ENCODE peak calls at places on chromosome 13, in nine cellular contexts. One of them, this sample, is unnamed.

GRCh38 chr13:96650301-96650886 is 343.9 kb downstream of the OXGR1 start:
- DNase-seq in effector memory CD4-positive, alpha-beta T cell: no peak
- DNase-seq in fibroblast of gingiva: peak; percentile 43
- DNase-seq in activated CD4-positive, CD25-positive, alpha-beta regulatory T cell: no peak
- DNase-seq in smooth muscle cell of the brain vasculature: peak; percentile 23
- DNase-seq in stimulated activated CD4-positive, alpha-beta T cell treated with anti-CD3 and anti-CD28 coated beads, Interleukin-1b, Interleukin-23, amount 100 ng/mL, for 48 hours: no peak
- DNase-seq in NCI-H345: no peak
- DNase-seq in HFFc6: no peak
- DNase-seq in HT1080: peak; percentile 96
- DNase-seq in this sample: no peak

GRCh38 chr13:50323440-50324070 is 308.3 kb downstream of the KCNRG start:
- DNase-seq in effector memory CD4-positive, alpha-beta T cell: no peak
- DNase-seq in fibroblast of gingiva: peak; percentile 89
- DNase-seq in activated CD4-positive, CD25-positive, alpha-beta regulatory T cell: no peak
- DNase-seq in smooth muscle cell of the brain vasculature: no peak
- DNase-seq in stimulated activated CD4-positive, alpha-beta T cell treated with anti-CD3 and anti-CD28 coated beads, Interleukin-1b, Interleukin-23, amount 100 ng/mL, for 48 hours: no peak
- DNase-seq in NCI-H345: no peak
- DNase-seq in HFFc6: peak; percentile 77
- DNase-seq in HT1080: peak; percentile 80
- DNase-seq in this sample: no peak

GRCh38 chr13:110415669-110416068 is 108.6 kb downstream of the COL4A2 start:
- DNase-seq in effector memory CD4-positive, alpha-beta T cell: no peak
- DNase-seq in fibroblast of gingiva: no peak
- DNase-seq in activated CD4-positive, CD25-positive, alpha-beta regulatory T cell: no peak
- DNase-seq in smooth muscle cell of the brain vasculature: no peak
- DNase-seq in stimulated activated CD4-positive, alpha-beta T cell treated with anti-CD3 and anti-CD28 coated beads, Interleukin-1b, Interleukin-23, amount 100 ng/mL, for 48 hours: peak; percentile 17
- DNase-seq in NCI-H345: peak; percentile 3
- DNase-seq in HFFc6: no peak
- DNase-seq in HT1080: peak; percentile 60
- DNase-seq in this sample: peak; percentile 30

GRCh38 chr13:20461481-20461859 is 64.2 kb downstream of the CRYL1 start:
- DNase-seq in effector memory CD4-positive, alpha-beta T cell: no peak
- DNase-seq in fibroblast of gingiva: no peak
- DNase-seq in activated CD4-positive, CD25-positive, alpha-beta regulatory T cell: no peak
- DNase-seq in smooth muscle cell of the brain vasculature: no peak
- DNase-seq in stimulated activated CD4-positive, alpha-beta T cell treated with anti-CD3 and anti-CD28 coated beads, Interleukin-1b, Interleukin-23, amount 100 ng/mL, for 48 hours: peak; percentile 31
- DNase-seq in NCI-H345: no peak
- DNase-seq in HFFc6: peak; percentile 4
- DNase-seq in HT1080: peak; percentile 68
- DNase-seq in this sample: no peak

GRCh38 chr13:48412881-48413351 is at the start of gene LPAR6:
- DNase-seq in effector memory CD4-positive, alpha-beta T cell: no peak
- DNase-seq in fibroblast of gingiva: peak; percentile 66
- DNase-seq in activated CD4-positive, CD25-positive, alpha-beta regulatory T cell: no peak
- DNase-seq in smooth muscle cell of the brain vasculature: peak; percentile 55
- DNase-seq in stimulated activated CD4-positive, alpha-beta T cell treated with anti-CD3 and anti-CD28 coated beads, Interleukin-1b, Interleukin-23, amount 100 ng/mL, for 48 hours: no peak
- DNase-seq in NCI-H345: no peak
- DNase-seq in HFFc6: peak; percentile 51
- DNase-seq in HT1080: no peak
- DNase-seq in this sample: no peak

GRCh38 chr13:32851083-32852064 is 164.8 kb upstream of the KL start:
- DNase-seq in effector memory CD4-positive, alpha-beta T cell: no peak
- DNase-seq in fibroblast of gingiva: no peak
- DNase-seq in activated CD4-positive, CD25-positive, alpha-beta regulatory T cell: no peak
- DNase-seq in smooth muscle cell of the brain vasculature: no peak
- DNase-seq in stimulated activated CD4-positive, alpha-beta T cell treated with anti-CD3 and anti-CD28 coated beads, Interleukin-1b, Interleukin-23, amount 100 ng/mL, for 48 hours: no peak
- DNase-seq in NCI-H345: no peak
- DNase-seq in HFFc6: no peak
- DNase-seq in HT1080: no peak
- DNase-seq in this sample: no peak

GRCh38 chr13:107716741-107717140 is 498.6 kb downstream of the LIG4 start:
- DNase-seq in effector memory CD4-positive, alpha-beta T cell: no peak
- DNase-seq in fibroblast of gingiva: no peak
- DNase-seq in activated CD4-positive, CD25-positive, alpha-beta regulatory T cell: no peak
- DNase-seq in smooth muscle cell of the brain vasculature: no peak
- DNase-seq in stimulated activated CD4-positive, alpha-beta T cell treated with anti-CD3 and anti-CD28 coated beads, Interleukin-1b, Interleukin-23, amount 100 ng/mL, for 48 hours: no peak
- DNase-seq in NCI-H345: no peak
- DNase-seq in HFFc6: no peak
- DNase-seq in HT1080: no peak
- DNase-seq in this sample: no peak

GRCh38 chr13:74562381-74562780 is 428.2 kb upstream of the KLF12 start:
- DNase-seq in effector memory CD4-positive, alpha-beta T cell: no peak
- DNase-seq in fibroblast of gingiva: no peak
- DNase-seq in activated CD4-positive, CD25-positive, alpha-beta regulatory T cell: no peak
- DNase-seq in smooth muscle cell of the brain vasculature: no peak
- DNase-seq in stimulated activated CD4-positive, alpha-beta T cell treated with anti-CD3 and anti-CD28 coated beads, Interleukin-1b, Interleukin-23, amount 100 ng/mL, for 48 hours: no peak
- DNase-seq in NCI-H345: no peak
- DNase-seq in HFFc6: peak; percentile 27
- DNase-seq in HT1080: peak; percentile 27
- DNase-seq in this sample: no peak

GRCh38 chr13:45048890-45049407 is 59.6 kb downstream of the GPALPP1 start:
- DNase-seq in effector memory CD4-positive, alpha-beta T cell: no peak
- DNase-seq in fibroblast of gingiva: no peak
- DNase-seq in activated CD4-positive, CD25-positive, alpha-beta regulatory T cell: no peak
- DNase-seq in smooth muscle cell of the brain vasculature: no peak
- DNase-seq in stimulated activated CD4-positive, alpha-beta T cell treated with anti-CD3 and anti-CD28 coated beads, Interleukin-1b, Interleukin-23, amount 100 ng/mL, for 48 hours: peak; percentile 19
- DNase-seq in NCI-H345: no peak
- DNase-seq in HFFc6: no peak
- DNase-seq in HT1080: no peak
- DNase-seq in this sample: no peak

GRCh38 chr13:97275775-97276501 is 53.8 kb downstream of the MBNL2 start:
- DNase-seq in effector memory CD4-positive, alpha-beta T cell: no peak
- DNase-seq in fibroblast of gingiva: no peak
- DNase-seq in activated CD4-positive, CD25-positive, alpha-beta regulatory T cell: no peak
- DNase-seq in smooth muscle cell of the brain vasculature: no peak
- DNase-seq in stimulated activated CD4-positive, alpha-beta T cell treated with anti-CD3 and anti-CD28 coated beads, Interleukin-1b, Interleukin-23, amount 100 ng/mL, for 48 hours: no peak
- DNase-seq in NCI-H345: no peak
- DNase-seq in HFFc6: peak; percentile 9
- DNase-seq in HT1080: no peak
- DNase-seq in this sample: no peak

GRCh38 chr13:98279473-98280175 is 102.6 kb upstream of the RNF113B start:
- DNase-seq in effector memory CD4-positive, alpha-beta T cell: no peak
- DNase-seq in fibroblast of gingiva: no peak
- DNase-seq in activated CD4-positive, CD25-positive, alpha-beta regulatory T cell: no peak
- DNase-seq in smooth muscle cell of the brain vasculature: no peak
- DNase-seq in stimulated activated CD4-positive, alpha-beta T cell treated with anti-CD3 and anti-CD28 coated beads, Interleukin-1b, Interleukin-23, amount 100 ng/mL, for 48 hours: no peak
- DNase-seq in NCI-H345: no peak
- DNase-seq in HFFc6: no peak
- DNase-seq in HT1080: no peak
- DNase-seq in this sample: no peak

GRCh38 chr13:112783135-112783945 is 93.5 kb downstream of the ATP11A start:
- DNase-seq in effector memory CD4-positive, alpha-beta T cell: no peak
- DNase-seq in fibroblast of gingiva: peak; percentile 45
- DNase-seq in activated CD4-positive, CD25-positive, alpha-beta regulatory T cell: no peak
- DNase-seq in smooth muscle cell of the brain vasculature: no peak
- DNase-seq in stimulated activated CD4-positive, alpha-beta T cell treated with anti-CD3 and anti-CD28 coated beads, Interleukin-1b, Interleukin-23, amount 100 ng/mL, for 48 hours: no peak
- DNase-seq in NCI-H345: no peak
- DNase-seq in HFFc6: no peak
- DNase-seq in HT1080: no peak
- DNase-seq in this sample: no peak

GRCh38 chr13:95644611-95645052 is at the start of gene DZIP1:
- DNase-seq in effector memory CD4-positive, alpha-beta T cell: no peak
- DNase-seq in fibroblast of gingiva: peak; percentile 82
- DNase-seq in activated CD4-positive, CD25-positive, alpha-beta regulatory T cell: no peak
- DNase-seq in smooth muscle cell of the brain vasculature: peak; percentile 67
- DNase-seq in stimulated activated CD4-positive, alpha-beta T cell treated with anti-CD3 and anti-CD28 coated beads, Interleukin-1b, Interleukin-23, amount 100 ng/mL, for 48 hours: no peak
- DNase-seq in NCI-H345: peak; percentile 89
- DNase-seq in HFFc6: peak; percentile 81
- DNase-seq in HT1080: peak; percentile 88
- DNase-seq in this sample: no peak

GRCh38 chr13:30906411-30906990 is 430 bp downstream of the MEDAG start:
- DNase-seq in effector memory CD4-positive, alpha-beta T cell: no peak
- DNase-seq in fibroblast of gingiva: no peak
- DNase-seq in activated CD4-positive, CD25-positive, alpha-beta regulatory T cell: no peak
- DNase-seq in smooth muscle cell of the brain vasculature: no peak
- DNase-seq in stimulated activated CD4-positive, alpha-beta T cell treated with anti-CD3 and anti-CD28 coated beads, Interleukin-1b, Interleukin-23, amount 100 ng/mL, for 48 hours: no peak
- DNase-seq in NCI-H345: no peak
- DNase-seq in HFFc6: no peak
- DNase-seq in HT1080: no peak
- DNase-seq in this sample: no peak

GRCh38 chr13:26563713-26564112 is 6.2 kb downstream of the WASF3 start:
- DNase-seq in effector memory CD4-positive, alpha-beta T cell: no peak
- DNase-seq in fibroblast of gingiva: peak; percentile 32
- DNase-seq in activated CD4-positive, CD25-positive, alpha-beta regulatory T cell: no peak
- DNase-seq in smooth muscle cell of the brain vasculature: no peak
- DNase-seq in stimulated activated CD4-positive, alpha-beta T cell treated with anti-CD3 and anti-CD28 coated beads, Interleukin-1b, Interleukin-23, amount 100 ng/mL, for 48 hours: no peak
- DNase-seq in NCI-H345: no peak
- DNase-seq in HFFc6: no peak
- DNase-seq in HT1080: no peak
- DNase-seq in this sample: no peak

GRCh38 chr13:98575876-98576214 is 1.1 kb downstream of the STK24 start:
- DNase-seq in effector memory CD4-positive, alpha-beta T cell: no peak
- DNase-seq in fibroblast of gingiva: no peak
- DNase-seq in activated CD4-positive, CD25-positive, alpha-beta regulatory T cell: no peak
- DNase-seq in smooth muscle cell of the brain vasculature: no peak
- DNase-seq in stimulated activated CD4-positive, alpha-beta T cell treated with anti-CD3 and anti-CD28 coated beads, Interleukin-1b, Interleukin-23, amount 100 ng/mL, for 48 hours: no peak
- DNase-seq in NCI-H345: no peak
- DNase-seq in HFFc6: no peak
- DNase-seq in HT1080: no peak
- DNase-seq in this sample: no peak

GRCh38 chr13:66106246-66106645 is 1123.9 kb downstream of the PCDH9 start:
- DNase-seq in effector memory CD4-positive, alpha-beta T cell: no peak
- DNase-seq in fibroblast of gingiva: no peak
- DNase-seq in activated CD4-positive, CD25-positive, alpha-beta regulatory T cell: no peak
- DNase-seq in smooth muscle cell of the brain vasculature: no peak
- DNase-seq in stimulated activated CD4-positive, alpha-beta T cell treated with anti-CD3 and anti-CD28 coated beads, Interleukin-1b, Interleukin-23, amount 100 ng/mL, for 48 hours: no peak
- DNase-seq in NCI-H345: no peak
- DNase-seq in HFFc6: no peak
- DNase-seq in HT1080: no peak
- DNase-seq in this sample: no peak

GRCh38 chr13:96900992-96901391 is 93.3 kb downstream of the OXGR1 start:
- DNase-seq in effector memory CD4-positive, alpha-beta T cell: no peak
- DNase-seq in fibroblast of gingiva: no peak
- DNase-seq in activated CD4-positive, CD25-positive, alpha-beta regulatory T cell: no peak
- DNase-seq in smooth muscle cell of the brain vasculature: no peak
- DNase-seq in stimulated activated CD4-positive, alpha-beta T cell treated with anti-CD3 and anti-CD28 coated beads, Interleukin-1b, Interleukin-23, amount 100 ng/mL, for 48 hours: no peak
- DNase-seq in NCI-H345: no peak
- DNase-seq in HFFc6: no peak
- DNase-seq in HT1080: no peak
- DNase-seq in this sample: no peak

GRCh38 chr13:36163303-36163702 is 32.1 kb upstream of the DCLK1 start:
- DNase-seq in effector memory CD4-positive, alpha-beta T cell: no peak
- DNase-seq in fibroblast of gingiva: no peak
- DNase-seq in activated CD4-positive, CD25-positive, alpha-beta regulatory T cell: no peak
- DNase-seq in smooth muscle cell of the brain vasculature: no peak
- DNase-seq in stimulated activated CD4-positive, alpha-beta T cell treated with anti-CD3 and anti-CD28 coated beads, Interleukin-1b, Interleukin-23, amount 100 ng/mL, for 48 hours: no peak
- DNase-seq in NCI-H345: peak; percentile 22
- DNase-seq in HFFc6: no peak
- DNase-seq in HT1080: no peak
- DNase-seq in this sample: no peak

GRCh38 chr13:34942732-34943674 is 933 bp downstream of the NBEA start:
- DNase-seq in effector memory CD4-positive, alpha-beta T cell: no peak
- DNase-seq in fibroblast of gingiva: peak; percentile 1
- DNase-seq in activated CD4-positive, CD25-positive, alpha-beta regulatory T cell: no peak
- DNase-seq in smooth muscle cell of the brain vasculature: no peak
- DNase-seq in stimulated activated CD4-positive, alpha-beta T cell treated with anti-CD3 and anti-CD28 coated beads, Interleukin-1b, Interleukin-23, amount 100 ng/mL, for 48 hours: peak; percentile 4
- DNase-seq in NCI-H345: peak; percentile 61
- DNase-seq in HFFc6: no peak
- DNase-seq in HT1080: no peak
- DNase-seq in this sample: no peak

GRCh38 chr13:29507356-29507755 is 88.1 kb downstream of the SLC7A1 start:
- DNase-seq in effector memory CD4-positive, alpha-beta T cell: no peak
- DNase-seq in fibroblast of gingiva: no peak
- DNase-seq in activated CD4-positive, CD25-positive, alpha-beta regulatory T cell: no peak
- DNase-seq in smooth muscle cell of the brain vasculature: no peak
- DNase-seq in stimulated activated CD4-positive, alpha-beta T cell treated with anti-CD3 and anti-CD28 coated beads, Interleukin-1b, Interleukin-23, amount 100 ng/mL, for 48 hours: no peak
- DNase-seq in NCI-H345: peak; percentile 68
- DNase-seq in HFFc6: no peak
- DNase-seq in HT1080: no peak
- DNase-seq in this sample: no peak

GRCh38 chr13:85261757-85262346 is 537.4 kb downstream of the SLITRK6 start:
- DNase-seq in effector memory CD4-positive, alpha-beta T cell: no peak
- DNase-seq in fibroblast of gingiva: no peak
- DNase-seq in activated CD4-positive, CD25-positive, alpha-beta regulatory T cell: no peak
- DNase-seq in smooth muscle cell of the brain vasculature: no peak
- DNase-seq in stimulated activated CD4-positive, alpha-beta T cell treated with anti-CD3 and anti-CD28 coated beads, Interleukin-1b, Interleukin-23, amount 100 ng/mL, for 48 hours: no peak
- DNase-seq in NCI-H345: peak; percentile 1
- DNase-seq in HFFc6: no peak
- DNase-seq in HT1080: peak; percentile 21
- DNase-seq in this sample: no peak

GRCh38 chr13:27425151-27425917 is 915 bp downstream of the GTF3A start:
- DNase-seq in effector memory CD4-positive, alpha-beta T cell: peak; percentile 8
- DNase-seq in fibroblast of gingiva: no peak
- DNase-seq in activated CD4-positive, CD25-positive, alpha-beta regulatory T cell: no peak
- DNase-seq in smooth muscle cell of the brain vasculature: no peak
- DNase-seq in stimulated activated CD4-positive, alpha-beta T cell treated with anti-CD3 and anti-CD28 coated beads, Interleukin-1b, Interleukin-23, amount 100 ng/mL, for 48 hours: no peak
- DNase-seq in NCI-H345: no peak
- DNase-seq in HFFc6: no peak
- DNase-seq in HT1080: no peak
- DNase-seq in this sample: peak; percentile 50

GRCh38 chr13:82165396-82166174 is 1716.7 kb downstream of the SLITRK1 start:
- DNase-seq in effector memory CD4-positive, alpha-beta T cell: no peak
- DNase-seq in fibroblast of gingiva: no peak
- DNase-seq in activated CD4-positive, CD25-positive, alpha-beta regulatory T cell: no peak
- DNase-seq in smooth muscle cell of the brain vasculature: no peak
- DNase-seq in stimulated activated CD4-positive, alpha-beta T cell treated with anti-CD3 and anti-CD28 coated beads, Interleukin-1b, Interleukin-23, amount 100 ng/mL, for 48 hours: no peak
- DNase-seq in NCI-H345: no peak
- DNase-seq in HFFc6: no peak
- DNase-seq in HT1080: no peak
- DNase-seq in this sample: no peak

GRCh38 chr13:26539738-26540292 is 17.7 kb upstream of the WASF3 start:
- DNase-seq in effector memory CD4-positive, alpha-beta T cell: no peak
- DNase-seq in fibroblast of gingiva: peak; percentile 12
- DNase-seq in activated CD4-positive, CD25-positive, alpha-beta regulatory T cell: no peak
- DNase-seq in smooth muscle cell of the brain vasculature: no peak
- DNase-seq in stimulated activated CD4-positive, alpha-beta T cell treated with anti-CD3 and anti-CD28 coated beads, Interleukin-1b, Interleukin-23, amount 100 ng/mL, for 48 hours: no peak
- DNase-seq in NCI-H345: no peak
- DNase-seq in HFFc6: no peak
- DNase-seq in HT1080: no peak
- DNase-seq in this sample: no peak

GRCh38 chr13:47004022-47004421 is 107.2 kb upstream of the HTR2A start:
- DNase-seq in effector memory CD4-positive, alpha-beta T cell: no peak
- DNase-seq in fibroblast of gingiva: no peak
- DNase-seq in activated CD4-positive, CD25-positive, alpha-beta regulatory T cell: no peak
- DNase-seq in smooth muscle cell of the brain vasculature: no peak
- DNase-seq in stimulated activated CD4-positive, alpha-beta T cell treated with anti-CD3 and anti-CD28 coated beads, Interleukin-1b, Interleukin-23, amount 100 ng/mL, for 48 hours: no peak
- DNase-seq in NCI-H345: no peak
- DNase-seq in HFFc6: no peak
- DNase-seq in HT1080: no peak
- DNase-seq in this sample: no peak

GRCh38 chr13:27790523-27790922 is 1.8 kb upstream of the GSX1 start:
- DNase-seq in effector memory CD4-positive, alpha-beta T cell: no peak
- DNase-seq in fibroblast of gingiva: no peak
- DNase-seq in activated CD4-positive, CD25-positive, alpha-beta regulatory T cell: no peak
- DNase-seq in smooth muscle cell of the brain vasculature: no peak
- DNase-seq in stimulated activated CD4-positive, alpha-beta T cell treated with anti-CD3 and anti-CD28 coated beads, Interleukin-1b, Interleukin-23, amount 100 ng/mL, for 48 hours: no peak
- DNase-seq in NCI-H345: no peak
- DNase-seq in HFFc6: no peak
- DNase-seq in HT1080: no peak
- DNase-seq in this sample: no peak